ENCODE peak calls at places on chromosomes 3 and 15, in nine cellular contexts. L is stomach, A is heart left ventricle, K is tibial artery, C is foreskin fibroblast, R is esophagus squamous epithelium, G is tibial nerve, Y is BJ, B is fibroblast of lung. I is an unnamed sample.

GRCh38 chr15:69395991-69396390 is 18.2 kb upstream of the KIF23 start:
- DNase-seq in A (no peak), C (no peak), R (no peak), L (no peak), K (no peak), G (no peak), Y (no peak), B (no peak), I (no peak)

GRCh38 chr3:17800232-17800631 is 57.8 kb upstream of the TBC1D5 start:
- DNase-seq in G (no peak), B (no peak), C (peak), R (no peak), A (no peak), L (no peak), K (no peak), Y (no peak), I (no peak)

GRCh38 chr3:27712136-27713065 is 9.7 kb downstream of the EOMES start:
- DNase-seq in G (peak), R (no peak), L (peak), Y (peak), C (peak), B (peak), K (peak), A (peak), I (peak)

GRCh38 chr3:7074217-7074616 is 213.3 kb downstream of the GRM7 start:
- DNase-seq in K (no peak), B (no peak), Y (no peak), G (no peak), A (no peak), L (no peak), C (no peak), R (no peak), I (no peak)

GRCh38 chr3:40497288-40497687 is 8.6 kb upstream of the ZNF620 start:
- DNase-seq in L (no peak), K (no peak), G (no peak), Y (no peak), C (no peak), B (no peak), R (no peak), A (no peak), I (no peak)

GRCh38 chr15:88655780-88656488 is 17.1 kb downstream of the ISG20 start:
- DNase-seq in Y (no peak), R (no peak), L (peak), C (no peak), B (no peak), A (no peak), G (no peak), K (no peak), I (no peak)

GRCh38 chr3:165852150-165852549 is 14.9 kb upstream of the BCHE start:
- DNase-seq in A (no peak), K (no peak), Y (no peak), C (no peak), G (no peak), B (no peak), L (no peak), R (no peak), I (no peak)

GRCh38 chr15:52912172-52912571 is 122.0 kb upstream of the ONECUT1 start:
- DNase-seq in C (no peak), A (no peak), K (no peak), L (no peak), R (no peak), Y (no peak), B (no peak), G (no peak), I (no peak)

GRCh38 chr3:73094127-73094526 is 32.7 kb downstream of the EBLN2 start:
- DNase-seq in K (no peak), Y (no peak), B (no peak), R (no peak), A (no peak), C (no peak), L (no peak), G (no peak), I (no peak)

GRCh38 chr3:182925330-182925943 is 54.9 kb downstream of the DCUN1D1 start:
- DNase-seq in L (no peak), C (peak), G (no peak), R (no peak), A (peak), K (no peak), B (peak), Y (no peak), I (peak)

GRCh38 chr3:172129868-172130751 is 90.7 kb downstream of the FNDC3B start:
- DNase-seq in R (peak), L (peak), Y (peak), C (peak), A (peak), K (peak), B (peak), G (peak), I (peak)

GRCh38 chr3:113285741-113286140 is 74.4 kb downstream of the BOC start:
- DNase-seq in C (no peak), G (no peak), K (no peak), L (no peak), B (no peak), R (no peak), A (no peak), Y (no peak), I (no peak)

GRCh38 chr3:183560607-183561006 is 5.1 kb upstream of the KLHL6 start:
- DNase-seq in Y (no peak), K (no peak), L (no peak), B (no peak), R (no peak), C (no peak), A (no peak), G (no peak), I (no peak)

GRCh38 chr3:30012941-30013543 is 593.4 kb upstream of the TGFBR2 start:
- DNase-seq in R (no peak), G (peak), L (peak), Y (no peak), A (peak), B (peak), K (peak), C (peak), I (peak)

GRCh38 chr15:57118013-57118799 is 199.8 kb downstream of the TCF12 start:
- DNase-seq in K (no peak), L (no peak), R (no peak), B (peak), A (no peak), G (no peak), Y (no peak), C (no peak), I (no peak)

GRCh38 chr3:45906681-45907220 is 20.4 kb downstream of the CCR9 start:
- DNase-seq in K (no peak), G (peak), L (no peak), C (peak), Y (no peak), B (peak), A (no peak), R (no peak), I (peak)

GRCh38 chr3:186519021-186519658 is 25.0 kb downstream of the CRYGS start:
- DNase-seq in L (no peak), Y (no peak), C (no peak), K (no peak), B (no peak), R (no peak), G (no peak), A (no peak), I (no peak)

GRCh38 chr15:75446146-75446545 is 5.3 kb downstream of the SIN3A start:
- DNase-seq in Y (no peak), C (no peak), A (no peak), G (no peak), K (no peak), B (no peak), L (no peak), R (no peak), I (no peak)

GRCh38 chr3:46619845-46620778 is 7.8 kb downstream of the FAM240A start:
- DNase-seq in L (no peak), R (no peak), C (no peak), A (no peak), B (no peak), K (no peak), G (no peak), Y (no peak), I (no peak)

GRCh38 chr3:190099099-190099498 is 21.6 kb downstream of the P3H2 start:
- DNase-seq in G (no peak), A (no peak), C (no peak), Y (no peak), K (no peak), L (no peak), B (peak), R (no peak), I (no peak)

GRCh38 chr3:177810162-177810623 is 612.9 kb upstream of the TBL1XR1 start:
- DNase-seq in R (no peak), B (peak), Y (peak), L (no peak), G (no peak), A (no peak), C (peak), K (no peak), I (peak)

GRCh38 chr15:95761742-95762141 is 568.8 kb upstream of the NR2F2 start:
- DNase-seq in G (no peak), Y (no peak), K (no peak), L (no peak), B (no peak), R (no peak), C (no peak), A (no peak), I (no peak)

GRCh38 chr15:96331141-96331941 is 841 bp downstream of the NR2F2 start:
- DNase-seq in G (peak), L (no peak), Y (no peak), K (peak), C (no peak), B (peak), A (peak), R (no peak), I (peak)

GRCh38 chr3:169627073-169627472 is 36.4 kb downstream of the MECOM start:
- DNase-seq in A (no peak), Y (no peak), R (no peak), L (no peak), B (no peak), C (no peak), G (no peak), K (no peak), I (no peak)

GRCh38 chr3:19074257-19074938 is 73.9 kb upstream of the KCNH8 start:
- DNase-seq in R (no peak), B (no peak), K (no peak), L (no peak), A (no peak), Y (no peak), G (no peak), C (no peak), I (no peak)

GRCh38 chr3:183697610-183698317 is at the start of gene YEATS2:
- DNase-seq in R (peak), B (peak), Y (no peak), G (peak), L (peak), C (peak), K (peak), A (peak), I (peak)

GRCh38 chr3:190597291-190597690 is 83.4 kb downstream of the IL1RAP start:
- DNase-seq in B (no peak), Y (no peak), K (no peak), A (peak), R (no peak), L (no peak), C (no peak), G (no peak), I (no peak)

GRCh38 chr3:2154596-2154995 is 55.9 kb downstream of the CNTN4 start:
- DNase-seq in C (no peak), K (no peak), B (no peak), R (no peak), L (no peak), A (no peak), Y (no peak), G (no peak), I (no peak)

DNA sequence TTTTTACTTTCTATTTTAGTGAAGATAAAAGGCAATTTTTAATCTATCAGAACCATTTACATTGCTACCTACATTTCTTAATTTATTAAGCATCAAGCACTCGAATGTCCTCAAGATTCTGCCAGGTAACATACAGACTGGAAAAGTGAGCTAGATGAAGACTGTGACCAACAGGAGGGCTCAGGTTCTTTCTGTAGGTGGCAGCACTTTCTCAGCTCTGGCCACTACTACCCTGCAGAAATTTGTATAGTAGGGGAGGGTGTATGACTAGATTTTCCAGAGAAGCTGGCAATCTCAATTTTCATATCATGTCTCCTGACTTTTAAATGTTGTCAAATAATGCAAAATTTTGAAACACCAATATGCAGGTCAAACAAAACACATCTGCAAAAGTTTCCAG is 165.0 kb upstream of the SUCLG2 start:
- DNase-seq in L (no peak), B (no peak), Y (no peak), K (no peak), R (no peak), A (no peak), C (no peak), G (no peak), I (no peak)
- TF ChIP-seq CTCF in L (no peak), B (no peak), Y (no peak), K (no peak), R (no peak), A (no peak), C (no peak), G (no peak), I (peak)

DNA sequence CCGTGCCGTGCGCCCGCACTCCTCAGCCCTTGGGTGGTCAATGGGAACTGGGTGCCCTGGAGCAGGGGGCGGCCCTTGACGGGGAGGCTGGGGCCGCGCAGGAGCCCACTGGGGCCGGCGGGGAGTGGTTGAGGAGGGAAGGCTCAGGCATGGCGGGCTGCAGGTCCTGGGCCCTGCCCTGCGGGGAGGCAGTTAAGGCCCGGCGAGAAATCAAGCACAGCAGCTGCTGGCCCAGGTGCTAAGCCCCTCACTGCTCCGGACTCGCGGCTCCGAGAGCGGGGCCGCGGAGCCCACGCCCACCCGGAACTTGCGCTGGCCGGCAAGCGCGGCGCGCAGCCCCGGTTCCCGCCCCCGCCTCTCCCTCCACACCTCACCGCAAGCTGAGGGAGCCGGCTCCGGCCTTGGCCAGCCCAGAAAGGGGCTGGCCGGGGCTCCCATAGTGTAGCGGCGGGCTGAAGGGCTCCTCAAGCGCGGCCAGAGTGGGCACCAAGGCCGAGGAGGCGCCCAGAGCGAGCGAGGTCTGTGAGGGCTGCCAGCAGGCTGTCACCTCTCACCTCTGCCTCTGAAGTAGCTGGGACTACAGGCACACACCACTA is 7.8 kb downstream of the GP9 start:
- DNase-seq in Y (no peak), C (no peak), G (no peak), A (no peak), B (no peak), L (no peak), R (no peak), K (no peak), I (no peak)
- H3K4me3 ChIP-seq in Y (peak), C (peak), G (peak), A (peak), B (no peak), L (peak), R (peak), K (peak), I (peak)

DNA sequence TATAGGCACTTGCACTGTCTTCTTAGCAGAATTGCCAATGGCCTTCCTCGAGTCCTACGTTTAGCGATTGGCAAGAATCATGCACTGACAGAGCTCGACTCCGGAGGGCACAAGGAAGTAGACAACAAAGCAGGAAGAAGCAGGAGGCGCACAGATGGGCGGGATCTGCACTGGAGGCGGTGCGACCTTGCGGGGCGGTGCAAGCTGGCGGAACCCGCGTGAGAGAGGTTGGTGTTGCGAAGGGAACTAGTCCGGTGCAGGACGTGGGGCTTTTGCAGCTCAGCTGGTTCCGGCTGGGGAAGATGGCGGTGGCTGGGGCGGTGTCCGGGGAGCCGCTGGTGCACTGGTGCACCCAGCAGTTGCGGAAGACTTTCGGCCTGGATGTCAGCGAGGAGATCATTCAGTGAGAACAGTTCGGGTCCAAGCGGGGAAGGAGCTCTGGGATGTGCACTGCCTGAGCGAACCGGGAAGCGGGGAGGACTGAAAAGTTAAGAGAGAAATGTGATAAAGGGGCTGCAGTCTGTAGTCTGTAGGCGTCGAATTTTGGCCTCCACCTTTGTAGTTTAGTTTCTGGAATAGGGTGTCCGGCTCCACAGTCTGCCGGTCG is at the start of gene TRIP4:
- DNase-seq in B (peak), G (peak), K (peak), L (peak), R (peak), A (peak), Y (peak), C (peak), I (peak)
- TF ChIP-seq CTCF in B (no peak), G (no peak), K (no peak), L (no peak), R (no peak), A (no peak), Y (peak), C (no peak), I (no peak)

GRCh38 chr3:87792193-87792531 is 266.6 kb downstream of the CGGBP1 start:
- DNase-seq in G (no peak), L (no peak), C (no peak), Y (no peak), R (no peak), K (no peak), A (no peak), B (no peak), I (no peak)
- H3K4me3 ChIP-seq in G (peak), L (peak), C (no peak), Y (no peak), R (peak), K (peak), A (peak), B (no peak), I (peak)

DNA sequence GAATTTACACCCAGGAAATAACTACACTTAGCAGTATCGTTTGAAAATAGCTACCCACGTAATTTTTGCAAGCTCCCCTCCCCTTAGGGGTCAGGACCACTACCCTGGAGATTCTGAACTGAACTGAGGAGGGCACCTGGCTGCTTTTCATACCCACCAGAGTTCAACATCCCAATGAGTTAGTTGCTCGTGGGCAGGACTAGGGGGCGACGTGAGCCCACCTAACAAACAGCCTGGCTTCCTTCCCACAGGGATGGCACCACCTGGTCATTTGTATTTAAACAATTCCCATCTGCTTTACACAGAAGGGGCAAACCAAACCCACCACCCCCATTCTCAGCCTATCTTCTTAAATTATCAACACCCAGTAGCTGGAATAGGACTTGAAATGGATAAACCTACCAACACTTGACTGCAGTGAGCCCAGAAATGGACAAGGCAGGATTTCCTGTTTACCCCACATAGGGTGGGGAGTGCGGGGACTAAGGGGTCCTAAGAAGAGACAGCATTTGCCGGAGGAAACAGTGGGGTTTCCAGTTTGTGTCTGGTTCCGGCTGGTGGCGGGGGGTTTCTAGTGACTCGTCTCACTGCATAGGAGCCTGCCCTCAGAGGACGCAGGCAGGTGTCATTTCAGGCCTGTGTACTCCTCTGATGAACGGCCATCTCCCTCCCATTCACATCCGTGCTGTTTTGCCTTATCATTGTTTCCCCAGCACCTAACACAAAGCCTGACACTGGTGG is 11.6 kb upstream of the VGLL4 start:
- DNase-seq in C (no peak), A (no peak), L (no peak), R (no peak), K (no peak), G (no peak), Y (no peak), B (no peak), I (no peak)
- TF ChIP-seq CTCF in C (peak), A (no peak), L (no peak), R (no peak), K (no peak), G (no peak), Y (peak), B (peak), I (peak)

DNA sequence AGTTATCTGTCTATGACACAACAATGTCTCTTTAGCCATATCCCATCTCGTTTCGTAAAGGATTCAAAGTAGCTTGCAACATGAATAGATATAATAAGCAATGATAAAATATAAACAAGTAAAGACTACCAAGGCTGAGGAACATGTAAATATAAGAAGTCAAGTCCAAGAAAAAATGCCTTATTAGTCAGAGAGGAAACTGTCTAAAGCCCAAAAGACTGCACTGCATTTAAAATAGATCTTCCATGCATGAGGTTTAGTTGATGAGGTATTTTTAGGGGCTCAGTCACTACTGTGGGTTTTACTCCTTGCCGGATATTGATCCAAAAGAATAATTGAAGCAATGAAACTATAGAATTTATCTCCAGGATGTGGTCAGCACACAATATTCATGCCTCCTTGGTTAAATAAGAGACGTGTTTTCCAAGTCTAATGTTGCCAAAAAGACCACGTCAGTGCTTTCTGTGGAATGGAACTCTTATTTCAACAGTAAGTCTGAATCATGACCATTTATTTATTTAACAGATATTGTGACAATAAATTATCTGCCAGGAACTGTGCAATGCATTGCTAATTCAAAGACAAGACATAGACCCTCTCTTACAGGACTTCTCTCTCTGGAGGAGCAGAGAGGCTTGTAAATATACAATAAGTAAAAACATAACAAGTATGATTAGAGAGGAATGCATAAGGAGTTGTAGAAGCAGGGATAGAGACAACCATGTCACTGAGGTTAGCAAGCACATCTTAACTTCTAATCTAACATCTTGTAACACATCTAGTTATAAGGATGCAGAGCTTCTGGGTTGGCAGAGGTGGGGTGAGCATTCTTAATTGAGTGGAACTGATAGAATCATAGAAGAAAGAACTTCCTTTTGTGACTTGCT is 227.3 kb downstream of the DTWD1 start:
- DNase-seq in K (no peak), R (no peak), L (no peak), B (peak), Y (peak), A (no peak), G (no peak), C (peak), I (peak)
- H3K4me3 ChIP-seq in K (no peak), R (no peak), L (no peak), B (no peak), Y (no peak), A (no peak), G (no peak), C (no peak), I (no peak)